ENCODE peak calls at places on chromosomes 4 and X, in four cellular contexts. B is GM12878, F is K562, S is H1. W is an unnamed sample.

GRCh38 chr4:182644326-182645050 is 272.7 kb downstream of the DCTD start:
- DNase-seq in B (no peak), F (no peak), S (no peak), W (no peak)

GRCh38 chr4:108762559-108763225 is at the start of gene ETNPPL:
- DNase-seq in B (no peak), F (no peak), S (peak), W (no peak)

GRCh38 chrX:103329991-103330390 is at the start of gene TCEAL7:
- DNase-seq in B (no peak), F (no peak), S (no peak), W (no peak)

GRCh38 chr4:7187691-7188090 is 4.6 kb upstream of the SORCS2 start:
- DNase-seq in B (no peak), F (no peak), S (no peak), W (no peak)

GRCh38 chr4:83618991-83619390 is 83.1 kb downstream of the GPAT3 start:
- DNase-seq in B (no peak), F (no peak), S (no peak), W (no peak)

GRCh38 chr4:153651041-153651960 is 32.8 kb upstream of the TLR2 start:
- DNase-seq in B (no peak), F (no peak), S (no peak), W (no peak)

GRCh38 chr4:56637791-56638190 is 43.3 kb downstream of the HOPX start:
- DNase-seq in B (no peak), F (no peak), S (no peak), W (no peak)

GRCh38 chrX:22339459-22339858 is 66.7 kb downstream of the CBLL2 start:
- DNase-seq in B (no peak), F (no peak), S (no peak), W (no peak)

GRCh38 chr4:151851354-151851753 is 90.5 kb upstream of the GATB start:
- DNase-seq in B (no peak), F (no peak), S (no peak), W (no peak)

GRCh38 chr4:141905751-141906150 is 269.4 kb downstream of the IL15 start:
- DNase-seq in B (no peak), F (no peak), S (no peak), W (no peak)

GRCh38 chrX:40174594-40175415 is 77.0 kb upstream of the BCOR start:
- DNase-seq in B (no peak), F (no peak), S (peak), W (no peak)

GRCh38 chr4:2337131-2337723 is 75.3 kb upstream of the MXD4 start:
- DNase-seq in B (no peak), F (no peak), S (peak), W (no peak)

GRCh38 chr4:182738283-182739047 is 178.7 kb downstream of the DCTD start:
- DNase-seq in B (no peak), F (no peak), S (no peak), W (no peak)

GRCh38 chr4:54954656-54955388 is 170.6 kb downstream of the KDR start:
- DNase-seq in B (no peak), F (no peak), S (no peak), W (no peak)

GRCh38 chrX:38426785-38427184 is 74.4 kb downstream of the OTC start:
- DNase-seq in B (no peak), F (no peak), S (no peak), W (no peak)

GRCh38 chr4:3079694-3080123 is 5.2 kb downstream of the HTT start:
- DNase-seq in B (peak), F (no peak), S (no peak), W (no peak)

GRCh38 chrX:122625821-122626220 is 558.3 kb upstream of the GRIA3 start:
- DNase-seq in B (no peak), F (no peak), S (no peak), W (no peak)

GRCh38 chr4:154490589-154491340 is 834 bp downstream of the DCHS2 start:
- DNase-seq in B (no peak), F (no peak), S (peak), W (no peak)

GRCh38 chr4:85703098-85703497 is 228.1 kb downstream of the ARHGAP24 start:
- DNase-seq in B (no peak), F (no peak), S (no peak), W (no peak)

GRCh38 chr4:94880976-94881375 is 123.2 kb downstream of the BMPR1B start:
- DNase-seq in B (no peak), F (no peak), S (no peak), W (no peak)

GRCh38 chr4:2288051-2288541 is 26.2 kb upstream of the MXD4 start:
- DNase-seq in B (no peak), F (no peak), S (no peak), W (no peak)

GRCh38 chr4:83240379-83240875 is 44.2 kb downstream of the COQ2 start:
- DNase-seq in B (peak), F (no peak), S (no peak), W (no peak)

GRCh38 chr4:86452323-86452995 is 92.6 kb upstream of the MAPK10 start:
- DNase-seq in B (no peak), F (no peak), S (no peak), W (no peak)

GRCh38 chrX:136863826-136864225 is 16.7 kb downstream of the RBMX start:
- DNase-seq in B (no peak), F (no peak), S (no peak), W (no peak)

GRCh38 chr4:145879598-145879997 is 59.0 kb downstream of the ZNF827 start:
- DNase-seq in B (no peak), F (no peak), S (no peak), W (no peak)

GRCh38 chrX:69124108-69124507 is 41.1 kb downstream of the PJA1 start:
- DNase-seq in B (no peak), F (no peak), S (no peak), W (no peak)

GRCh38 chr4:119678761-119679160 is 50.2 kb upstream of the PDE5A start:
- DNase-seq in B (no peak), F (no peak), S (no peak), W (no peak)

DNA sequence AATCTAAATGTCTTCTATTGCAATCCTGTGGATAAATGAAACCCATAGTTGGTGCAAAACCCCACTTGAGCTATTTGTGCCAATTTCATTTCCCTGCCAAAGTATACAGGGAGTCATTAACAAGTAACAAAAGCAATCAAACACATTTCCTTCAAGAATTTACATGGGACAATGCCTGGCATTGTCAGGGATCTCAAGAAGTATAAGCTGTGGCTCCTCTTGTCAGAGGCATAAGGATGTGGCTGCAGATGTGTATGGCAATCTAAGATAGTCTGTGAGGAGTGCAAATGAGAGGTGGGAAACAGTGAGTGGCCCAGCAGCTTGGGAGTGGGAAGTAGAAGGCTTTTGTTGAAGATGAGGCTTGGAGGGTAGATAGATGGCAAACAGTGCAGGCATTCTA is 58.0 kb upstream of the SCML1 start:
- DNase-seq in B (no peak), F (no peak), S (no peak), W (no peak)
- TF ChIP-seq EGR1 in B (no peak), F (no peak), S (no peak), W (no peak)

GRCh38 chrX:150688911-150689451 is 4.2 kb upstream of the MTMR1 start:
- DNase-seq in B (no peak), F (no peak), S (no peak), W (peak)
- H3K9ac ChIP-seq in B (no peak), F (no peak), S (no peak), W (peak)

GRCh38 chr4:5157721-5158390 is 106.6 kb downstream of the STK32B start:
- DNase-seq in B (no peak), F (no peak), S (peak), W (no peak)
- TF ChIP-seq EGR1 in B (no peak), F (no peak), S (no peak), W (no peak)

GRCh38 chr4:66000500-66001117 is 330.3 kb upstream of the EPHA5 start:
- DNase-seq in B (no peak), F (no peak), S (no peak), W (no peak)

GRCh38 chr4:65999518-65999871 is 329.2 kb upstream of the EPHA5 start:
- DNase-seq in B (no peak), F (no peak), S (no peak), W (no peak)
- H3K9ac ChIP-seq in B (no peak), F (no peak), S (no peak), W (no peak)

DNA sequence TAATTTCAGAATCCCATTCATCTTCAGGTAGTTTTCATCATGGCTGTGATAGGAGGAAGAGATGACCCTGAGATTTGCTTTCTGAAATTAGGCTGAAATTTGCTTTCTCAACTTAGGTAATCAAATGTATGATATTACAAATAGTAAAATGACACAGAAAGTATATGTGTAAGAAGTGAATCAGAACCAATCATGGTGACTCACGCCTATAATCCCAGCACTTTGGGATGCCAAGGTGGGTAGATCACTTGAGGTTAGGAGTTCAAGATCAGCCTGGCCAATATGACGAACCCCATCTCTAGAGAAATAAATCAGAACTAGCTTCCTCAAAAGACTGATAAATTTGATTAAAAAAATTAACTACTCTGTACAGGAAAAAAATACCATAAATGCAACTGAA is 555.4 kb downstream of the STPG2 start:
- DNase-seq in B (no peak), F (no peak), S (no peak), W (peak)
- TF ChIP-seq EGR1 in B (no peak), F (no peak), S (no peak), W (no peak)

GRCh38 chrX:45007598-45007997 is 134.6 kb downstream of the KDM6A start:
- DNase-seq in B (peak), F (no peak), S (no peak), W (no peak)
- H3K9ac ChIP-seq in B (no peak), F (no peak), S (no peak), W (no peak)

DNA sequence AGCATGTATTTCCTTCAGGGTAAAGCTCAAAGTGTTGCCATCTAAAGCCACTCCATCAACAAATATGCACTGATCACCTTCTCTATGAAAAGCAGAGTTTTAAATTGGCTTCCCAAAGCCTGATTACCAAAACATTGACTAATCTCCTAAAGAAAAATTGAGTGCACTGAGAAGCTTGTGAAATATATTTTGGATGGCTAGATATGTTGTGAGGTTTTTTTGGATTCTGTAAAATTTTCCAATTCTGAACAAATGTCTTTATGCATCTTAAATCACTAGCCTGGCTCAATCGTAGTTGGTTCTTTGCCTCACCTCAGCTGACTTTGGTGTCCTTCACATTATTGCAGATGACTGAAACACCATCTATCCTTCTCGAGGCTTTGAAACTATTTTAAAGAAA is 14.9 kb upstream of the EXOSC9 start:
- DNase-seq in B (no peak), F (no peak), S (no peak), W (no peak)
- TF ChIP-seq EGR1 in B (no peak), F (no peak), S (no peak), W (no peak)